ENCODE peak calls at places on chromosomes 4 and X, in four cellular contexts. R, K, G and U are unnamed samples.

GRCh38 chr4:109730294-109731051 is 603 bp upstream of the PLA2G12A start:
- DNase-seq in K (peak), G (peak), R (peak), U (peak)

GRCh38 chr4:8308144-8308543 is 38.6 kb downstream of the HTRA3 start:
- DNase-seq in G (peak), K (no peak), R (peak), U (peak)

GRCh38 chr4:168908093-168908492 is 102.0 kb downstream of the CBR4 start:
- DNase-seq in G (no peak), R (no peak), K (no peak), U (no peak)

GRCh38 chr4:151473521-151474097 is 64.6 kb downstream of the FHIP1A start:
- DNase-seq in R (no peak), K (no peak), G (no peak), U (no peak)

GRCh38 chr4:175661437-175661836 is 150.6 kb downstream of the GPM6A start:
- DNase-seq in R (no peak), G (no peak), K (no peak), U (no peak)

GRCh38 chr4:128145727-128146126 is 84.6 kb downstream of the LARP1B start:
- DNase-seq in K (no peak), R (no peak), G (no peak), U (no peak)

GRCh38 chrX:68807818-68808217 is 21.0 kb upstream of the EFNB1 start:
- DNase-seq in K (no peak), R (no peak), G (no peak), U (no peak)

GRCh38 chrX:20066968-20067708 is 49.6 kb downstream of the MAP7D2 start:
- DNase-seq in R (no peak), G (no peak), K (peak), U (no peak)

GRCh38 chrX:136192839-136193414 is 45.6 kb downstream of the FHL1 start:
- DNase-seq in G (no peak), R (no peak), K (no peak), U (no peak)

GRCh38 chr4:38106301-38106700 is 146.1 kb downstream of the PTTG2 start:
- DNase-seq in R (no peak), K (no peak), G (no peak), U (no peak)

GRCh38 chr4:130306566-130306965 is 1210.6 kb downstream of the C4orf33 start:
- DNase-seq in R (no peak), G (no peak), K (no peak), U (no peak)

GRCh38 chr4:173346074-173346473 is 11.9 kb upstream of the HMGB2 start:
- DNase-seq in G (no peak), K (no peak), R (no peak), U (no peak)

GRCh38 chrX:52034211-52034610 is 34.8 kb downstream of the MAGED4B start:
- DNase-seq in K (no peak), R (no peak), G (no peak), U (no peak)

GRCh38 chr4:59381591-59381990 is 1818.5 kb upstream of the ADGRL3 start:
- DNase-seq in R (no peak), K (no peak), G (no peak), U (no peak)

GRCh38 chr4:55907469-55907868 is 41.3 kb upstream of the CEP135 start:
- DNase-seq in G (no peak), R (no peak), K (no peak), U (no peak)

GRCh38 chr4:106365613-106366012 is 3.0 kb downstream of the GIMD1 start:
- DNase-seq in K (no peak), G (no peak), R (no peak), U (no peak)

GRCh38 chrX:6941041-6941440 is 206.5 kb upstream of the STS start:
- DNase-seq in G (no peak), K (no peak), R (no peak), U (no peak)

GRCh38 chr4:47913328-47913727 is 1.1 kb downstream of the NFXL1 start:
- DNase-seq in K (no peak), G (no peak), R (no peak), U (no peak)

GRCh38 chrX:850471-850916 is 219.9 kb downstream of the SHOX start:
- DNase-seq in G (no peak), R (no peak), K (no peak), U (no peak)

GRCh38 chrX:71941145-71941544 is 30.5 kb downstream of the NHSL2 start:
- DNase-seq in R (no peak), K (no peak), G (no peak), U (no peak)

GRCh38 chr4:87819281-87819919 is 13.4 kb upstream of the MEPE start:
- DNase-seq in R (no peak), K (peak), G (no peak), U (no peak)

GRCh38 chr4:140932646-140933045 is 176.5 kb upstream of the TBC1D9 start:
- DNase-seq in R (no peak), K (no peak), G (no peak), U (no peak)

GRCh38 chr4:123622572-123622971 is 226.0 kb downstream of the SPRY1 start:
- DNase-seq in K (no peak), R (no peak), G (no peak), U (no peak)

GRCh38 chr4:53057679-53058078 is 195.6 kb downstream of the RASL11B start:
- DNase-seq in K (no peak), G (no peak), R (no peak), U (no peak)

GRCh38 chr4:85756938-85757337 is 282.0 kb downstream of the ARHGAP24 start:
- DNase-seq in G (no peak), R (no peak), K (peak), U (no peak)

GRCh38 chr4:111027526-111027925 is 404.6 kb upstream of the PITX2 start:
- DNase-seq in K (no peak), R (no peak), G (no peak), U (no peak)

GRCh38 chrX:30865020-30865419 is 24.0 kb downstream of the TAB3 start:
- DNase-seq in K (peak), G (no peak), R (no peak), U (no peak)

GRCh38 chr4:149291463-149291862 is 524.2 kb downstream of the IQCM start:
- DNase-seq in R (no peak), K (no peak), G (no peak), U (no peak)

GRCh38 chrX:103397707-103398106 is 21.4 kb downstream of the BEX3 start:
- DNase-seq in G (no peak), R (no peak), K (no peak), U (no peak)

GRCh38 chr4:181877329-181877848 is 365.8 kb upstream of the TENM3 start:
- DNase-seq in G (no peak), K (no peak), R (no peak), U (no peak)

GRCh38 chrX:32825009-32825408 is 386.3 kb downstream of the DMD start:
- DNase-seq in G (no peak), K (no peak), R (no peak), U (no peak)

GRCh38 chr4:150938873-150939499 is 76.1 kb downstream of the LRBA start:
- DNase-seq in R (no peak), G (no peak), K (no peak), U (no peak)

GRCh38 chr4:83010522-83011318 is at the start of gene LIN54:
- DNase-seq in G (peak), K (peak), R (peak), U (peak)

GRCh38 chr4:88734403-88734949 is 36.8 kb upstream of the NAP1L5 start:
- DNase-seq in R (no peak), K (no peak), G (no peak), U (no peak)

GRCh38 chrX:17635231-17635630 is 102.1 kb upstream of the SCML1 start:
- DNase-seq in R (no peak), K (no peak), G (no peak), U (no peak)

GRCh38 chr4:37389967-37390580 is 145.5 kb downstream of the NWD2 start:
- DNase-seq in K (peak), R (no peak), G (no peak), U (no peak)

GRCh38 chr4:139247241-139247640 is 32.8 kb downstream of the MGARP start:
- DNase-seq in K (no peak), G (no peak), R (no peak), U (no peak)

GRCh38 chrX:12791253-12792228 is at the start of gene PRPS2:
- DNase-seq in K (peak), G (peak), R (peak), U (peak)
- TF ChIP-seq POLR2A in K (peak), G (peak), R (peak), U (no peak)

GRCh38 chr4:6676722-6677558 is 16.7 kb upstream of the S100P start:
- DNase-seq in K (no peak), G (no peak), R (no peak), U (no peak)
- H3K4me3 ChIP-seq in K (peak), G (no peak), R (no peak), U (no peak)

GRCh38 chr4:122017296-122017695 is 65.4 kb upstream of the TRPC3 start:
- DNase-seq in K (no peak), G (no peak), R (no peak), U (no peak)
- TF ChIP-seq POLR2A in K (no peak), G (no peak), R (no peak), U (no peak)

DNA sequence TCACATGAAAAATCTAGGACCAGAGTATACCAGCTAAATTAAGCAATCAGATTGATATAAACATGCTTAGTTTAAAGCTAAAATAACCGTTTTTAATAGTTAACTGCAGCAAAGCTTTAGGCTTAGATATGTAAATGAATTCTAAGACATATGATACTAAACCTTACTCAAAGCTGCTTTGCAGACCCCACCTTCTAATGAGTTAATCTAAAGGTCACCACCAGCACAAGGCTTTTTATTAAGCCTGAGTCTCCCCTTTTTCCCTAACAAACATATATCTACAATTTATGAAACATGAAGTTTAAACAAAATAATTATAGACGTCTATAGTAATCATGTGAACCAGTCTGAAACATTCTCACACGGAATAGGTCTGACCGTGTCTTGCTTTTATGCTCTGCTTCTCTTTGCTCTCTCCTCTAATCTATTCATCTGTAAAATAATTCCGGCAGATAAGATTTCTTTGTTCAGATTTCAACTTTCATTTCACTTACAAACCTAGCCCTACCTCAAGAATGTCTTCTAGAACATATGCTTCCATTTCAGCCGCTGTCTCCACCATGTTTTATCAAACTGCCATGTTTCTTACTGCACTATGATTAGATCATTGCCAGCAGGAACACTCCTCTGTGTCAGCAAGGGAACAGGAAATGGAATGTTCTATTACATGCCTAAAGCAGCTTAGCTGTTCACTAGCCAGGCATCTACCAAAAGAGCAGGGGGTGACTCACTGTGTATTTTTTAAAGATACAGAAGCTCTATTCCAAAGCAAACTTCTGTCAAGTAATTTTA is 35.9 kb downstream of the ANKRD17 start:
- DNase-seq in K (peak), R (no peak), G (peak), U (peak)
- H3K4me3 ChIP-seq in K (peak), R (peak), G (peak), U (peak)

GRCh38 chr4:184825394-184826314 is at the start of gene ACSL1:
- DNase-seq in R (peak), K (peak), G (peak), U (peak)
- TF ChIP-seq POLR2A in R (peak), K (no peak), G (no peak), U (no peak)

DNA sequence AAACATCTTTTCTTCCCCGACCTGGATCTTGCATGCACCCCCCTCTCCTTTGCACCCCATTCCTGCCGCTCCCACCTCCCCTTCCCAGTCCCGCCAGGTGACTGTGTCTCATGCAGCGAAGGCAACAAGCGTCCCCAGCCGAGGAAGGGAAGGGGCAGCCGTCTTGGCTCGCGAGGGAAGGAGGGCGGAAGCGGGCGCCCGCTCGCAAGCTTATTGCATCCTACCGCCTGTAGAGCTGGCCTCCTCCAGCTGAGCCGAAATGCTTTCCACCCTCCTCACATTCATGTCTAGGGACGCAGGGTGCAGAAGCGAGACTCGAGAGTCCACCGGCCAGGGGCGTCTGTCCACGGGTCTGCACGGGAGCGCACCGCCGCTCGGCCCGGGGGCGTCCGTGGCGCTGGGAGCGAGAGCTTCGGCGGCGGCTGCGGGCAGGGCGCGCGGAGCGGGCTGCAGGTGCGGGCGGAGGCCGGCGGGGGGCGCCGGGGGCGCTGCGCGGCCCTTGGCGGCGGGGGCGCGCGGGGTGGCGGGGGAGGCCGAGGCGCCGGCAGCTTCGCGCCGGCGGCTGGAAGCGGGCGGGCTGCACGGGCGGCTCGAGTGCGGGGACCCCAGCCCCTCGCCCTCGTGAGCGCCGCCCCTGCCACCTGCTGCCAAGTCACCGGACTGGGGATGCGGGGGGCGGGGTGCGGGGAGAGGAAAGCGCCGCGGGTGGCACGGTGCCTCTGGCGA is at the start of gene KCNIP4:
- DNase-seq in K (no peak), G (no peak), R (peak), U (no peak)
- H3K4me3 ChIP-seq in K (no peak), G (peak), R (peak), U (no peak)

GRCh38 chrX:149940015-149940716 is 1.9 kb upstream of the EOLA2 start:
- DNase-seq in K (peak), R (peak), G (peak), U (peak)
- TF ChIP-seq POLR2A in K (peak), R (no peak), G (no peak), U (no peak)

GRCh38 chr4:1137063-1137771 is 23.9 kb upstream of the RNF212 start:
- DNase-seq in K (no peak), R (no peak), G (no peak), U (no peak)

GRCh38 chr4:1133033-1133432 is 19.7 kb upstream of the RNF212 start:
- DNase-seq in G (no peak), R (no peak), K (no peak), U (no peak)

GRCh38 chr4:1136028-1136427 is 22.7 kb upstream of the RNF212 start:
- DNase-seq in R (no peak), G (no peak), K (no peak), U (no peak)

GRCh38 chr4:1137850-1138249 is 24.5 kb upstream of the RNF212 start:
- DNase-seq in K (no peak), R (no peak), G (no peak), U (no peak)
- H3K4me3 ChIP-seq in K (no peak), R (peak), G (no peak), U (no peak)